ENCODE peak calls at places on chromosomes 6 and 20, in four cellular contexts. O is HepG2, X is WTC11, E is K562. Z is an unnamed sample.

GRCh38 chr6:23855497-23856116 is 270.4 kb upstream of the NRSN1 start:
- DNase-seq in E (no peak), O (no peak), X (no peak), Z (no peak)

GRCh38 chr20:17228624-17229061 is 1.8 kb downstream of the PCSK2 start:
- DNase-seq in E (no peak), O (no peak), X (peak; percentile 48), Z (no peak)

GRCh38 chr6:151025076-151025475 is 159.6 kb downstream of the MTHFD1L start:
- DNase-seq in X (no peak), E (no peak), O (no peak), Z (no peak)

GRCh38 chr6:170102038-170102437 is 188.8 kb downstream of the DLL1 start:
- DNase-seq in E (no peak), O (no peak), X (no peak), Z (no peak)

GRCh38 chr20:50198211-50198666 is 7.6 kb downstream of the CEBPB start:
- DNase-seq in E (no peak), X (peak; percentile 25), O (no peak), Z (no peak)

GRCh38 chr6:170371588-170371987 is 65.0 kb downstream of the FAM120B start:
- DNase-seq in X (peak; percentile 30), O (no peak), E (no peak), Z (no peak)

GRCh38 chr6:48835421-48835958 is 627.6 kb downstream of the MMUT start:
- DNase-seq in X (no peak), O (no peak), E (no peak), Z (no peak)

GRCh38 chr6:35197196-35197595 is 16.6 kb upstream of the SCUBE3 start:
- DNase-seq in X (no peak), O (no peak), E (no peak), Z (no peak)

GRCh38 chr6:53737746-53738145 is 57.1 kb upstream of the LRRC1 start:
- DNase-seq in X (no peak), O (peak; percentile 45), E (no peak), Z (no peak)

GRCh38 chr6:44697333-44697732 is 309.8 kb downstream of the CDC5L start:
- DNase-seq in E (no peak), X (peak; percentile 17), O (no peak), Z (no peak)

GRCh38 chr20:41352106-41352505 is 11.5 kb downstream of the LPIN3 start:
- DNase-seq in E (no peak), X (no peak), O (no peak), Z (no peak)

GRCh38 chr20:8693709-8694108 is 375.2 kb upstream of the PLCB4 start:
- DNase-seq in X (no peak), E (no peak), O (no peak), Z (no peak)

GRCh38 chr6:45896783-45897441 is 118.7 kb downstream of the CLIC5 start:
- DNase-seq in E (no peak), X (no peak), O (no peak), Z (no peak)

GRCh38 chr6:138546733-138547185 is 47.5 kb upstream of the NHSL1 start:
- DNase-seq in E (no peak), O (peak; percentile 67), X (no peak), Z (no peak)

DNA sequence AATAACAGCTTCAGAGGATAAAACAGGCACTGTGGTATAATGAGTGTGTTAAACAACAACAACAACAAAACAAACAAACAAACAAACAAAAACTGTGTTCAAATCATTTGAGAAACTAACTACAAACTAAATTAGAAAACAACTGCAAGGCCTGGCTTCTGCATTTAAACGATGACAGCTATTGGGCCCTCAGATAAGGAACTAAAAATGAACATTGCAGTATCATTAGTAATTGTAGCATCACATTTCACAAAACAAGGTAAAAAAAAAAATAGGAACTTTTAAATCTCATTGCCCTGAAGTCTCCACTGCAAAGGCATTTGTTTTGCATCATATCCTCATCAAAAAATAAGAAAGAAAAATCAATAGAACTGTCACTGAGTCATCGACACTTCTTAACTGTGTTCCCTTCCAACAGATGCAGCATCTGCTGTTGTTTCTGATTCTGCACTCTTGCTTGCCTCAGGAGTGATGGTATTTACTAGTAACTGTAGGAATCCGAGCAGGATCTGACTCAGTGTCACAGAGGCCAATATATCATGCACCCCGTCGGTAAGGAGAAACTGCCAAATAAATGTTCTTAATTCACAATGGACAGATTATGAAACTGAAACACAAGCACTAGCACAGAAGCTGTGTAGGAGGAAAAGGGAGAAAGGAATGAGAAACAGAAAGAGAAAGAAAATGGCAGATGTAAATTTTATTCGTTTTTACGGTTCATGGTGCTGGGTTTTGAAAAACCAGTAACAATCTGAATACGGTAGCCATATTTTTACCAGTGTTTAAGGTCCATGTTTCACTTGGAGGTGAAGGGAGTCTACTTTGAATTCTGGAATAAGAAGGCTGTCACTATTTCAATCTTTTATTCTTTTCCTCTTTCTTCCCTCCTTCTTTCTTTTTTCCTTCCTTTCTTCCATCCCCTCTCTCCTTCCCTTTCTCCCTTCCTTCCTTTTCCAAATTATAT is 365.7 kb upstream of the EPHA7 start:
- DNase-seq in O (no peak), X (no peak), E (no peak), Z (no peak)
- TF ChIP-seq CBFB in O (no peak), X (no peak), E (no peak), Z (no peak)

DNA sequence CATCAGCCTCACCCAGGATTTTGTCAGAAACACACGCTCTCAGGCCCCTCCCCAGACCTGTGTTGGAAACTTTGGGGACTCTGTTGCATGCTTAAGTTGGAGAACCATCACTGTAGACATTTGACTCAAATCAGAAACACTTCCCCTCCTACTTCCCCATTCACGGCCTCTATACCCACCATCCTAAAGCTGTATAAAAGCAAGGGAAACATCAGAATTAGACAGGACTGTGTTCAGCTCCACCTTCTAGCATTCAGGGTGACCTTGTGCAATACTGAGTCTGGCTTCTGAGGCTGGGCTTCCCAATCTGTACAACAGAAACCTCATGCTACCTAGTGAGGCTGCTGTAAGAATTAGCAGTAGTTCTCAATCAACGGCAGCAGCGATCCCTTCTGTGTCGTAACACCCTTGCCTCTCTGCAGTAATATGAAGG is 252.3 kb downstream of the LY86 start:
- DNase-seq in O (no peak), E (no peak), X (no peak), Z (no peak)
- TF ChIP-seq CBFB in O (no peak), E (no peak), X (no peak), Z (no peak)

GRCh38 chr6:21476054-21476552 is 117.4 kb upstream of the SOX4 start:
- DNase-seq in X (no peak), E (no peak), O (no peak), Z (no peak)
- TF ChIP-seq CBFB in X (no peak), E (no peak), O (no peak), Z (no peak)

DNA sequence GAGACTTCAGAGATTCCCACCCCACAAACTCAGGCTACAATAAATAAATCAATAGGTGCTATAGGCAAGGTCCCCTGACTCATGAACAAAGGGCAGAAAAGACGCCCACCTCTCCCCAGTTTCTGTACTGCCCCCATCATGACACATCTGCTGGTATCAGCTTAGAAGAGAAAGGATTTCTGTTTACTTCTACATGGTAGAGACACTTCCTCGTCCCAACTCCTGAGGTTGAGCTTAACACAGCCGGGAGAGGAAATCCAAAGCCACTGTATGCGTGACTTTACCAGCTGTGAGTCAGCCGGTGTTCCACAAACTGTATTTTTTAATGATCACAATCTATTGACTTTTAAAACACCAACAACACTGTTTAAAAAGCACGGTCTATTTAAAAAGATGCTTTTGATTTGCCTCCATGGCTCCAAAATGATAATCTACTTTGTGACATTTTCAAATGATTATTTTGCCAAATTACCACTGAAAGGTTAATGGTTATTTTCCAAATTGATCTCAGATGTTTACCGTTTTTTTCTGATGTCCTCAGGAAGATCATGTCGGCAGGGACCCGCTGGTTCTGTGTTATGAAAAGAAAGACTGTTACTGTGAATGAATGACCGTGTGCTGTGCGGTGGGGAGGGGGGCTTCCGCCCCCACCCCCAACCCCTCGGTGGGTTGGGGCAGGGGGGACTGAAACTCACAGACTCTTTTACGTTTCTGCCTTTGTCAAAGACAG is 72.5 kb downstream of the ATP9A start:
- DNase-seq in X (no peak), O (peak; percentile 33), E (no peak), Z (no peak)
- TF ChIP-seq CBFB in X (no peak), O (no peak), E (no peak), Z (no peak)

GRCh38 chr20:38153401-38153800 is 11.7 kb downstream of the TGM2 start:
- DNase-seq in X (no peak), E (no peak), O (no peak), Z (no peak)

GRCh38 chr20:38152175-38153010 is 12.7 kb downstream of the TGM2 start:
- DNase-seq in X (no peak), O (peak; percentile 44), E (no peak), Z (peak; percentile 25)

GRCh38 chr20:38151455-38151854 is 13.6 kb downstream of the TGM2 start:
- DNase-seq in X (no peak), E (no peak), O (no peak), Z (no peak)

GRCh38 chr20:38150595-38151170 is 14.4 kb downstream of the TGM2 start:
- DNase-seq in X (no peak), O (no peak), E (no peak), Z (no peak)

DNA sequence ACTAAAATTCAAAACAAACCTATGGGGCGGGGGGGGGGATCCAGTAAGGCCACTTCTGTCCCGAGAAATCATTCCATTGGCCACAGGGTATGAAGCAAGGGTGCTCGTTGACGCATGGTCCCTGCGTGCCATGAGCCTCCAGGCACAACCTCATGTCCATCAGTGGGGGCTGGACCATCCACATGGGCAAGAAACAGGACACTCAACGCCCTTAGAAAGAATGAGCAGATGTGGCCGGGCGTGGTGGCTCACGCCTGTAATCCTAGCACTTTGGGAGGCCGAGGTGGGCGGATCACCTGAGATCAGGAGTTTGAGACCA is 12.1 kb downstream of the TGM2 start:
- DNase-seq in O (no peak), E (no peak), X (no peak), Z (no peak)
- TF ChIP-seq CBFB in O (no peak), E (no peak), X (no peak), Z (no peak)